ENCODE peak calls at places on chromosomes 5 and 9, in five cellular contexts. One of them, this sample, is unnamed. For H3K4me1, the result is how much of the 10 kb centered on the place peaks cover.

GRCh38 chr5:153629027-153629426 is 138.6 kb downstream of the GRIA1 start:
- DNase-seq in H9: peak
- DNase-seq in neuronal stem cell: peak
- DNase-seq in IMR-90: peak
- DNase-seq in mesenchymal stem cell: peak
- DNase-seq in this sample: peak

GRCh38 chr5:177005619-177006264 is 837 bp downstream of the UIMC1 start:
- DNase-seq in H9: peak
- DNase-seq in neuronal stem cell: peak
- DNase-seq in IMR-90: peak
- DNase-seq in mesenchymal stem cell: peak
- DNase-seq in this sample: peak

GRCh38 chr9:130768265-130768664 is 66.8 kb upstream of the ABL1 start:
- DNase-seq in H9: peak
- DNase-seq in neuronal stem cell: no peak
- DNase-seq in IMR-90: peak
- DNase-seq in mesenchymal stem cell: peak
- DNase-seq in this sample: peak

GRCh38 chr9:31445960-31446359 is 938.5 kb upstream of the ACO1 start:
- DNase-seq in H9: no peak
- DNase-seq in neuronal stem cell: no peak
- DNase-seq in IMR-90: no peak
- DNase-seq in mesenchymal stem cell: no peak
- DNase-seq in this sample: peak

GRCh38 chr9:136596630-136597031 is 50.8 kb upstream of the NOTCH1 start:
- DNase-seq in H9: no peak
- DNase-seq in neuronal stem cell: no peak
- DNase-seq in IMR-90: no peak
- DNase-seq in mesenchymal stem cell: no peak
- DNase-seq in this sample: no peak

GRCh38 chr5:68911840-68912690 is 181.7 kb upstream of the SLC30A5 start:
- DNase-seq in H9: no peak
- DNase-seq in neuronal stem cell: no peak
- DNase-seq in IMR-90: peak
- DNase-seq in mesenchymal stem cell: peak
- DNase-seq in this sample: no peak

GRCh38 chr9:120183615-120184014 is 396.4 kb downstream of the CDK5RAP2 start:
- DNase-seq in H9: no peak
- DNase-seq in neuronal stem cell: no peak
- DNase-seq in IMR-90: no peak
- DNase-seq in mesenchymal stem cell: no peak
- DNase-seq in this sample: no peak

GRCh38 chr9:77712533-77713130 is 64.5 kb upstream of the GNA14 start:
- DNase-seq in H9: no peak
- DNase-seq in neuronal stem cell: no peak
- DNase-seq in IMR-90: peak
- DNase-seq in mesenchymal stem cell: peak
- DNase-seq in this sample: no peak

GRCh38 chr9:131503626-131504465 is 1.1 kb downstream of the POMT1 start:
- DNase-seq in H9: peak
- DNase-seq in neuronal stem cell: no peak
- DNase-seq in IMR-90: peak
- DNase-seq in mesenchymal stem cell: peak
- DNase-seq in this sample: peak

GRCh38 chr5:63111891-63112290 is 533.3 kb downstream of the LRRC70 start:
- DNase-seq in H9: no peak
- DNase-seq in neuronal stem cell: no peak
- DNase-seq in IMR-90: no peak
- DNase-seq in mesenchymal stem cell: no peak
- DNase-seq in this sample: no peak

GRCh38 chr5:110517396-110517795 is 209.1 kb downstream of the TMEM232 start:
- DNase-seq in H9: peak
- DNase-seq in neuronal stem cell: peak
- DNase-seq in IMR-90: no peak
- DNase-seq in mesenchymal stem cell: no peak
- DNase-seq in this sample: peak

GRCh38 chr5:55918097-55919035 is 67.2 kb downstream of the IL31RA start:
- DNase-seq in H9: no peak
- DNase-seq in neuronal stem cell: no peak
- DNase-seq in IMR-90: no peak
- DNase-seq in mesenchymal stem cell: no peak
- DNase-seq in this sample: peak

GRCh38 chr5:58851571-58851970 is 268.7 kb downstream of the RAB3C start:
- DNase-seq in H9: no peak
- DNase-seq in neuronal stem cell: no peak
- DNase-seq in IMR-90: no peak
- DNase-seq in mesenchymal stem cell: no peak
- DNase-seq in this sample: no peak

GRCh38 chr5:134604908-134605307 is 27.7 kb downstream of the SAR1B start:
- DNase-seq in H9: no peak
- DNase-seq in neuronal stem cell: no peak
- DNase-seq in IMR-90: no peak
- DNase-seq in mesenchymal stem cell: no peak
- DNase-seq in this sample: no peak

GRCh38 chr5:118326496-118327045 is 661.8 kb downstream of the DTWD2 start:
- DNase-seq in H9: no peak
- DNase-seq in neuronal stem cell: no peak
- DNase-seq in IMR-90: no peak
- DNase-seq in mesenchymal stem cell: peak
- DNase-seq in this sample: no peak

GRCh38 chr5:148807845-148808244 is 18.6 kb upstream of the ADRB2 start:
- DNase-seq in H9: no peak
- DNase-seq in neuronal stem cell: no peak
- DNase-seq in IMR-90: no peak
- DNase-seq in mesenchymal stem cell: peak
- DNase-seq in this sample: no peak

GRCh38 chr5:144328980-144329379 is 158.3 kb downstream of the KCTD16 start:
- DNase-seq in H9: no peak
- DNase-seq in neuronal stem cell: no peak
- DNase-seq in IMR-90: no peak
- DNase-seq in mesenchymal stem cell: no peak
- DNase-seq in this sample: no peak

GRCh38 chr5:32329395-32329834 is 16.7 kb upstream of the MTMR12 start:
- DNase-seq in H9: peak
- DNase-seq in neuronal stem cell: peak
- DNase-seq in IMR-90: peak
- DNase-seq in mesenchymal stem cell: peak
- DNase-seq in this sample: peak

GRCh38 chr5:65483474-65484346 is 2.0 kb upstream of the ADAMTS6 start:
- DNase-seq in H9: no peak
- DNase-seq in neuronal stem cell: no peak
- DNase-seq in IMR-90: peak
- DNase-seq in mesenchymal stem cell: peak
- DNase-seq in this sample: peak

GRCh38 chr5:89878140-89878570 is 531.4 kb downstream of the CETN3 start:
- DNase-seq in H9: no peak
- DNase-seq in neuronal stem cell: no peak
- DNase-seq in IMR-90: peak
- DNase-seq in mesenchymal stem cell: peak
- DNase-seq in this sample: peak

GRCh38 chr5:154575869-154576806 is 98.1 kb upstream of the HAND1 start:
- DNase-seq in H9: no peak
- DNase-seq in neuronal stem cell: no peak
- DNase-seq in IMR-90: no peak
- DNase-seq in mesenchymal stem cell: no peak
- DNase-seq in this sample: peak

GRCh38 chr9:70422371-70423043 is 8.1 kb upstream of the KLF9 start:
- DNase-seq in H9: no peak
- DNase-seq in neuronal stem cell: no peak
- DNase-seq in IMR-90: no peak
- DNase-seq in mesenchymal stem cell: peak
- DNase-seq in this sample: no peak

GRCh38 chr5:91032125-91032524 is 351.0 kb downstream of the ARRDC3 start:
- DNase-seq in H9: no peak
- DNase-seq in neuronal stem cell: no peak
- DNase-seq in IMR-90: no peak
- DNase-seq in mesenchymal stem cell: no peak
- DNase-seq in this sample: no peak
- H3K4me1 ChIP-seq in H9: under half
- H3K4me1 ChIP-seq in neuronal stem cell: under half
- H3K4me1 ChIP-seq in IMR-90: under half
- H3K4me1 ChIP-seq in mesenchymal stem cell: under half
- H3K4me1 ChIP-seq in this sample: under half

DNA sequence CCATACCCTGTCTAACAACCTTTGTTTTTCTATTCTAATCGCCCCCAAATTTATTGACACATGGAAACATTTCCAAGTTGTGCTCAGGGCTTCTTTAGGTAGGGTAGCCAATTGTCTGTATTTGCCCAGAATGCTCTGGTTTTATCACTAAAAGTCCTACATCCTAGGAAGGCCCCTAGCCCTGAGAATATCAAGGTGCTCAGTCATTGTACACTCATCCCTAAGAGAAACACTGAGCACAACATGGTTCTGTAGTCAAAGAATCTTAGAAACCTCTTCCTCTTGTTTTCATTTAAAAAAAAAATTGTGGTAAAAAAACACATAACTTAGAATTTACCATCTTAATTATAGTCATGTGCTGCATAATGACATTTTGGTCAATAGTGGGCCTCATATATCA is 69.0 kb upstream of the BASP1 start:
- DNase-seq in H9: no peak
- DNase-seq in neuronal stem cell: no peak
- DNase-seq in IMR-90: peak
- DNase-seq in mesenchymal stem cell: no peak
- DNase-seq in this sample: no peak
- H2BK120ac ChIP-seq in H9: no peak
- H2BK120ac ChIP-seq in neuronal stem cell: no peak
- H2BK120ac ChIP-seq in IMR-90: peak
- H2BK120ac ChIP-seq in mesenchymal stem cell: no peak
- H2BK120ac ChIP-seq in this sample: no peak

GRCh38 chr9:16651445-16651964 is 219.0 kb downstream of the BNC2 start:
- DNase-seq in H9: no peak
- DNase-seq in neuronal stem cell: no peak
- DNase-seq in IMR-90: no peak
- DNase-seq in mesenchymal stem cell: no peak
- DNase-seq in this sample: no peak
- H3K4me1 ChIP-seq in H9: under half
- H3K4me1 ChIP-seq in neuronal stem cell: under half
- H3K4me1 ChIP-seq in IMR-90: under half
- H3K4me1 ChIP-seq in mesenchymal stem cell: under half
- H3K4me1 ChIP-seq in this sample: under half

GRCh38 chr5:88436290-88436689 is 167.6 kb upstream of the TMEM161B start:
- DNase-seq in H9: no peak
- DNase-seq in neuronal stem cell: no peak
- DNase-seq in IMR-90: no peak
- DNase-seq in mesenchymal stem cell: no peak
- DNase-seq in this sample: no peak

DNA sequence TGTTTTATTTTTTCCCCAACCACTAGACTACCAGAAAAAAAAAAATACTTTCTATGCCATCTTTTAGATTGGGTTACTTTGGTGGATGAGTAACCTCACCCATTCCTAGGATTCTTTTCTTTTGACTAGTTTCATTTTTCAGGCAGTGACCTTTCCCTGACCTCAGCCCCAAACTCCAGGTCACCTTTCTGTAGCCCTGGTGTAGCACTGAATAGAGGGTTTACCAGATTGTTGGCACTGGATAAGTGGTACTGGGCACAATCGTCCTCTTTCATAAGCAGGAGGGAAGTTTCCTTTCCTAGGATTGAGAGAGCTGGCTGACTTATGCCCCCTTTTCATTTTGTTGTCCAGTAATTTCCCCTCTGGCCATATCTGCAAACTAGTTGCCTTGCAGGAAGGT is 169.4 kb upstream of the TMEM161B start:
- DNase-seq in H9: no peak
- DNase-seq in neuronal stem cell: no peak
- DNase-seq in IMR-90: no peak
- DNase-seq in mesenchymal stem cell: no peak
- DNase-seq in this sample: peak
- H2BK120ac ChIP-seq in H9: no peak
- H2BK120ac ChIP-seq in neuronal stem cell: no peak
- H2BK120ac ChIP-seq in IMR-90: no peak
- H2BK120ac ChIP-seq in mesenchymal stem cell: no peak
- H2BK120ac ChIP-seq in this sample: no peak

GRCh38 chr5:17260549-17260948 is 43.1 kb downstream of the BASP1 start:
- DNase-seq in H9: no peak
- DNase-seq in neuronal stem cell: no peak
- DNase-seq in IMR-90: no peak
- DNase-seq in mesenchymal stem cell: no peak
- DNase-seq in this sample: no peak

GRCh38 chr5:17267099-17267498 is 49.7 kb downstream of the BASP1 start:
- DNase-seq in H9: no peak
- DNase-seq in neuronal stem cell: no peak
- DNase-seq in IMR-90: peak
- DNase-seq in mesenchymal stem cell: no peak
- DNase-seq in this sample: no peak

GRCh38 chr5:17261075-17261474 is 43.6 kb downstream of the BASP1 start:
- DNase-seq in H9: no peak
- DNase-seq in neuronal stem cell: no peak
- DNase-seq in IMR-90: no peak
- DNase-seq in mesenchymal stem cell: no peak
- DNase-seq in this sample: no peak

GRCh38 chr5:17269201-17269600 is 51.8 kb downstream of the BASP1 start:
- DNase-seq in H9: no peak
- DNase-seq in neuronal stem cell: no peak
- DNase-seq in IMR-90: no peak
- DNase-seq in mesenchymal stem cell: no peak
- DNase-seq in this sample: no peak

GRCh38 chr5:17265041-17265440 is 47.6 kb downstream of the BASP1 start:
- DNase-seq in H9: no peak
- DNase-seq in neuronal stem cell: no peak
- DNase-seq in IMR-90: no peak
- DNase-seq in mesenchymal stem cell: no peak
- DNase-seq in this sample: no peak
- H3K4me1 ChIP-seq in H9: under half
- H3K4me1 ChIP-seq in neuronal stem cell: under half
- H3K4me1 ChIP-seq in IMR-90: under half
- H3K4me1 ChIP-seq in mesenchymal stem cell: under half
- H3K4me1 ChIP-seq in this sample: under half

DNA sequence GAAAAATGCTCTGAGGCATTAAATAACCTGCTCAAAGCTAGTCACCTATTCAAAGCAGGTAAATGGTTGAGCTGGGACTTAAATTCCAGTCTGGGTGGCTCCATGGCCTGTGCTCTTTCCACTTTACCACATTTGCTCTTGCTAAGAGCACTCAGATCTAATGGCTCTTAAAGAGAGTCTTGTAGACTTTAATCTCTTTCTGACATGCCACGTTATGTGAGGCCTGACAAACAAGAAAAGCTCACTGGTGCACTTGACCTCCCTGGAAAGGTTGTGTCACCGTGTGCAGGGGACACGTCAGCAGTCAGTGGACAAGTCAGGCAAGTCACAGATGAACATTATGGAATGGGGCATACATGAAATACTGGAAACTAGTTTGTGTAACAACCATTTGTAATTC is 129.9 kb upstream of the RPS23 start:
- DNase-seq in H9: no peak
- DNase-seq in neuronal stem cell: no peak
- DNase-seq in IMR-90: no peak
- DNase-seq in mesenchymal stem cell: no peak
- DNase-seq in this sample: no peak
- H2BK120ac ChIP-seq in H9: no peak
- H2BK120ac ChIP-seq in neuronal stem cell: no peak
- H2BK120ac ChIP-seq in IMR-90: no peak
- H2BK120ac ChIP-seq in mesenchymal stem cell: no peak
- H2BK120ac ChIP-seq in this sample: no peak

GRCh38 chr9:113526841-113527240 is 63.3 kb downstream of the RGS3 start:
- DNase-seq in H9: no peak
- DNase-seq in neuronal stem cell: no peak
- DNase-seq in IMR-90: peak
- DNase-seq in mesenchymal stem cell: no peak
- DNase-seq in this sample: no peak
- H3K4me1 ChIP-seq in H9: under half
- H3K4me1 ChIP-seq in neuronal stem cell: under half
- H3K4me1 ChIP-seq in IMR-90: under half
- H3K4me1 ChIP-seq in mesenchymal stem cell: under half
- H3K4me1 ChIP-seq in this sample: under half